ENCODE peak calls at places on chromosomes 1 and 21, in four cellular contexts. G is pancreas, L is cardiac muscle cell, D is GM23248. V is an unnamed sample. For H3K9me3, the result is how much of the 10 kb centered on the place peaks cover.

GRCh38 chr21:25370311-25370744 is 237.0 kb downstream of the MRPL39 start:
- DNase-seq in L (no peak), D (peak), G (no peak), V (peak)

GRCh38 chr1:47449702-47450552 is 12.1 kb downstream of the FOXD2 start:
- DNase-seq in L (peak), D (peak), G (no peak), V (no peak)

GRCh38 chr1:181159451-181160151 is 71.1 kb downstream of the IER5 start:
- DNase-seq in L (no peak), G (no peak), D (peak), V (peak)

GRCh38 chr1:224080082-224080774 is 33.7 kb upstream of the FBXO28 start:
- DNase-seq in G (no peak), L (no peak), D (peak), V (no peak)

GRCh38 chr1:30039354-30040080 is 683.9 kb downstream of the MATN1 start:
- DNase-seq in L (no peak), G (no peak), D (no peak), V (no peak)

GRCh38 chr1:205350124-205350523 is 6.6 kb downstream of the KLHDC8A start:
- DNase-seq in L (no peak), G (no peak), D (no peak), V (no peak)

GRCh38 chr1:24248859-24249258 is 61.8 kb upstream of the IFNLR1 start:
- DNase-seq in D (no peak), G (no peak), L (no peak), V (no peak)

GRCh38 chr1:186925881-186926676 is 97.3 kb downstream of the PLA2G4A start:
- DNase-seq in G (no peak), D (peak), L (no peak), V (no peak)

GRCh38 chr1:31551206-31551605 is 25.1 kb upstream of the TINAGL1 start:
- DNase-seq in D (no peak), L (no peak), G (no peak), V (no peak)

GRCh38 chr1:243575070-243575469 is 275.0 kb downstream of the AKT3 start:
- DNase-seq in L (peak), D (no peak), G (no peak), V (no peak)

GRCh38 chr1:59903136-59903754 is 23.3 kb downstream of the CYP2J2 start:
- DNase-seq in D (peak), G (no peak), L (peak), V (no peak)

GRCh38 chr1:245858683-245859509 is 648.2 kb downstream of the SMYD3 start:
- DNase-seq in L (no peak), G (no peak), D (peak), V (no peak)

GRCh38 chr1:47763456-47764171 is 233.6 kb downstream of the TRABD2B start:
- DNase-seq in L (no peak), D (peak), G (no peak), V (peak)

GRCh38 chr1:22525211-22525610 is 38.1 kb upstream of the EPHA8 start:
- DNase-seq in L (no peak), G (no peak), D (no peak), V (no peak)

GRCh38 chr1:245677446-245678240 is 522.9 kb downstream of the KIF26B start:
- DNase-seq in G (no peak), L (no peak), D (peak), V (no peak)

GRCh38 chr1:54114955-54115354 is 37.8 kb downstream of the CDCP2 start:
- DNase-seq in L (no peak), D (no peak), G (no peak), V (no peak)

GRCh38 chr1:193019442-193020026 is 39.6 kb downstream of the UCHL5 start:
- DNase-seq in D (peak), G (no peak), L (peak), V (no peak)

GRCh38 chr1:16162163-16162822 is 6.4 kb upstream of the EPHA2 start:
- DNase-seq in G (no peak), L (peak), D (no peak), V (no peak)

GRCh38 chr1:204640578-204640977 is 45.0 kb downstream of the LRRN2 start:
- DNase-seq in D (no peak), G (no peak), L (no peak), V (no peak)

GRCh38 chr1:223224465-223224864 is 81.4 kb upstream of the TLR5 start:
- DNase-seq in D (no peak), L (no peak), G (no peak), V (no peak)

GRCh38 chr21:40095477-40095876 is 228.2 kb downstream of the PCP4 start:
- DNase-seq in D (no peak), L (no peak), G (no peak), V (no peak)

GRCh38 chr1:240843798-240844197 is 231.8 kb upstream of the GREM2 start:
- DNase-seq in L (no peak), G (no peak), D (no peak), V (no peak)

GRCh38 chr21:29928537-29928936 is 11.3 kb downstream of the GRIK1 start:
- DNase-seq in D (no peak), L (no peak), G (no peak), V (no peak)

GRCh38 chr1:235783148-235783776 is 83.4 kb downstream of the LYST start:
- DNase-seq in D (peak), L (peak), G (no peak), V (peak)

GRCh38 chr1:98870959-98871903 is 133.4 kb downstream of the PLPPR5 start:
- DNase-seq in D (no peak), G (no peak), L (no peak), V (no peak)

GRCh38 chr1:66182551-66183178 is 351.3 kb upstream of the SGIP1 start:
- DNase-seq in L (no peak), G (no peak), D (peak), V (no peak)

GRCh38 chr1:22387888-22388564 is 63.6 kb upstream of the ZBTB40 start:
- DNase-seq in D (peak), G (no peak), L (no peak), V (peak)

GRCh38 chr1:80582980-80583379 is 1217.8 kb upstream of the ADGRL2 start:
- DNase-seq in D (no peak), L (no peak), G (no peak), V (peak)

GRCh38 chr1:212167098-212167497 is 118.1 kb upstream of the PPP2R5A start:
- DNase-seq in L (no peak), D (peak), G (no peak), V (no peak)

GRCh38 chr21:46008893-46009635 is 27.5 kb downstream of the COL6A1 start:
- DNase-seq in D (no peak), L (no peak), G (no peak), V (peak)

GRCh38 chr21:46014828-46015227 is 33.3 kb downstream of the COL6A1 start:
- DNase-seq in G (no peak), D (no peak), L (no peak), V (no peak)

GRCh38 chr21:46012154-46012553 is 30.6 kb downstream of the COL6A1 start:
- DNase-seq in L (no peak), D (no peak), G (no peak), V (no peak)

GRCh38 chr21:46009951-46010655 is 28.5 kb downstream of the COL6A1 start:
- DNase-seq in D (no peak), G (no peak), L (no peak), V (no peak)

DNA sequence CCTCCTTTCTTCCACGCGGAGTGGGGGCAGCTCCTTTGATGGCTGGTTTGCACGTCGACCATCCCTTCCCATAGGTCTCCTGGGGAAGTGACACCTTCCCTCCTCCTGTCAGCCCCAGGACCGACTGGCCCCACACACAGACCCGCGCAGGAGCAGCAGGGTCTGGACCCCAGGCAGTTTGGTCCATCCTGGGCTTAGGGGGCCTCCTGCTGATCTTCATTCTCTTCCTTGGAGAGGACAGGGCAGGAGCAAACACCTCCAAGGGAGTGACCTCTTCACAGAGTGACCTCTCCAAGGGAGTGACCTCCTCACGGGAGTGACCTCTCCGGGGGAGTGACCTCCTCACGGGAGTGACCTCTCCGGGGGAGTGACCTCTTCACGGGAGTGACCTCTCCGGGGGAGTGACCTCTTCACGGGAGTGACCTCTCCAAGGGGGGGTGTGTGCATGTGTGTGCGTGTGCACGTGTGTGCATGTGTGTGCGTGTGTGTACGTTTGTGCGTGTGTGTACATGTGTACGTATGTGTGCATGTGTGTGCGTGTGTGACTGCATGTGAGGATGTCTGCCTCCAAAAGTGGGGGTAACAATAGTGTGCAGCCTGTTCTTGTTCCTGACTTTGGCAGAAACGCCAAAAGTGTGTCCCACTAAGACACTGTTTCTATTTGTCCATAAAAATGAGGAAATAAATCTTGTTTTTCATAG is 29.8 kb downstream of the COL6A1 start:
- DNase-seq in G (no peak), D (no peak), L (no peak), V (no peak)
- H3K9me3 ChIP-seq in G (under half), D (under half), L (under half), V (under half)

GRCh38 chr1:227635596-227635995 is 72.2 kb downstream of the ZNF678 start:
- DNase-seq in L (no peak), G (no peak), D (no peak), V (no peak)
- H3K9me3 ChIP-seq in L (under half), G (under half), D (under half), V (under half)

DNA sequence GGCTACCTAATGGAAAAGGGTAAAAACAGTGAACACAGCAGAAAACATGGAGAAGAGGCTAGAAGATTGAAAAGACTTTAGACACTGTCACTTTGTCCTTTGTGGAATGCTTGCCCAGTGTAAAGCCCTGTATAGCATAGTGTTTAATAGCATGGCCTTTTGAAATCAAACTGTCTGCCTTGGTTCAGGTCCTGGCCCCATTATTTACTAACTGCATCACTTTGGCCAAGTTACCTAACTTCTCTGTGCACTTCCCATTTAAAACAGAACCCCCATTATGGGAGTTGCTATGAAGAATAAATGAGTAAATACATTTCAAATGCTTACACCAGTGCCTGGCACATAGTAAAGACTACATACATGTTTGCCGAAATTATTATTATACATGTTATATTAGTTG is 12.1 kb downstream of the PHC2 start:
- DNase-seq in D (no peak), L (no peak), G (no peak), V (no peak)
- H3K9me3 ChIP-seq in D (under half), L (under half), G (under half), V (under half)

DNA sequence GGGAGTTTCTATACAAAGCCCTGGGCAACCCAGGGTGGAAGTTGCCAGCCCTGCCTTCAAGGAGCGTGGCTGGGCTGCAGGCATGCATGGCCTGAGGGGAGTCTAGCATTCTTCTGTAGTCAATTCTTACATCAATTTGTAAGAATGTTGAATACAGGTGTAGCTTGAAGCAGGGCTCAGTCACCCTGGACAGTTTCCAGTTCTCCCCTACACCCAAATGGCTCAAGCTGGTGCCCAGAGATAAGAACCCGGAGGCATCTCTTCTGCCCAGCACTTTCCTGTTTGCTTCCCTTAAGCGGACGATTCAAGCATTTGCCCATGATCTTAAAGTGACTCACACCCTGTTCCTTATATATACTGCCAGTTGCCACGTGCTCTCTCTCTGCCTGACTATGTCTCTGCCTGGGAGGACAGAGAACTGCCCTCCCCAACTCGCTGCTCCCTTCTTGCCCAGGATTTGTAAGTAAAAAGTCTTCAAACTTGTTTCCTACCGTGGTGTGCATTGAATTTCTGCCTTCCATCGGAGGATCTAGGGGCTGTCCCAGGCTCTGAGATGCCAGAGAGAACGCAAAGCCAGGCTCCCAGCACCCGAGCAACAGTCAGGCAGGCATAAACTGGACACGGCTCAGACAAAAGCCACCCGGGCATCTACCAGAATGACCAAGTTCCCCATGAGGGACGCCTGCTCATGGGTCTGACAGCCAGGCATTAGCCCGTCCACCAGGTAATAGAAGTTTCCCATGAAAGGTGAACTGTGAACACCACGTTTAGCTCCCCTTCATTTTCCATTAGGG is 50.9 kb upstream of the AJAP1 start:
- DNase-seq in G (no peak), D (no peak), L (no peak), V (peak)
- H3K9me3 ChIP-seq in G (under half), D (under half), L (under half), V (under half)

GRCh38 chr21:27569091-27569490 is 602.2 kb upstream of the ADAMTS5 start:
- DNase-seq in L (no peak), G (no peak), D (no peak), V (no peak)
- H3K9me3 ChIP-seq in L (under half), G (under half), D (under half), V (under half)

GRCh38 chr1:41215623-41216022 is 26.5 kb downstream of the SCMH1 start:
- DNase-seq in G (no peak), L (no peak), D (no peak), V (no peak)
- H3K9me3 ChIP-seq in G (under half), L (under half), D (under half), V (under half)

GRCh38 chr1:152679454-152679853 is 4.4 kb downstream of the LCE2C start:
- DNase-seq in G (no peak), D (no peak), L (no peak), V (no peak)
- H3K9me3 ChIP-seq in G (under half), D (under half), L (under half), V (under half)

GRCh38 chr1:4662723-4663122 is 8.3 kb downstream of the AJAP1 start:
- DNase-seq in G (no peak), L (no peak), D (no peak), V (no peak)
- H3K9me3 ChIP-seq in G (under half), L (under half), D (under half), V (under half)

GRCh38 chr1:20240012-20240411 is 50.7 kb upstream of the VWA5B1 start:
- DNase-seq in D (no peak), L (no peak), G (no peak), V (no peak)

GRCh38 chr1:20237646-20238045 is 51.3 kb upstream of the PLA2G2C start:
- DNase-seq in G (no peak), D (no peak), L (no peak), V (no peak)

GRCh38 chr1:20242890-20243479 is 47.7 kb upstream of the VWA5B1 start:
- DNase-seq in L (no peak), G (no peak), D (no peak), V (no peak)
- H3K9me3 ChIP-seq in L (under half), G (under half), D (under half), V (under half)

V was measured in MG63.